ENCODE peak calls at places on chromosomes 1 and 21, in eight cellular contexts. O is GM12864, J is GM12865, G is prostate gland, D is fibroblast of mammary gland, B is heart left ventricle, K is adrenal gland, L is uterus. F is an unnamed sample.

GRCh38 chr1:113452921-113453770 is 62.8 kb downstream of the MAGI3 start:
- DNase-seq in G (peak; percentile 8), K (peak; percentile 10), J (peak; percentile 55), D (peak; percentile 71), O (peak; percentile 4), B (no peak), L (no peak), F (no peak)

GRCh38 chr1:183023601-183024351 is 556 bp downstream of the LAMC1 start:
- DNase-seq in K (peak; percentile 64), O (no peak), D (peak; percentile 46), J (peak; percentile 89), G (peak; percentile 86), B (peak; percentile 66), L (peak; percentile 63), F (peak; percentile 57)

GRCh38 chr21:31218830-31219608 is 125.0 kb downstream of the TIAM1 start:
- DNase-seq in J (no peak), L (peak; percentile 55), D (peak; percentile 93), O (no peak), K (no peak), G (peak; percentile 63), B (peak; percentile 16), F (peak; percentile 64)

GRCh38 chr1:218991089-218991488 is 182.6 kb upstream of the LYPLAL1 start:
- DNase-seq in O (no peak), L (no peak), B (no peak), K (no peak), J (no peak), G (no peak), D (no peak), F (no peak)

GRCh38 chr1:6498576-6499111 is 7.2 kb upstream of the PLEKHG5 start:
- DNase-seq in D (no peak), K (no peak), O (no peak), J (no peak), G (no peak), L (no peak), B (no peak), F (no peak)

GRCh38 chr1:27607239-27607804 is 3.4 kb upstream of the AHDC1 start:
- DNase-seq in G (no peak), D (no peak), L (no peak), O (no peak), B (no peak), J (no peak), K (no peak), F (no peak)

GRCh38 chr1:53548031-53548491 is 88.9 kb downstream of the DMRTB1 start:
- DNase-seq in B (no peak), J (no peak), K (no peak), L (peak; percentile 8), O (no peak), D (no peak), G (no peak), F (peak; percentile 15)

GRCh38 chr1:4603317-4604110 is 50.9 kb upstream of the AJAP1 start:
- DNase-seq in O (no peak), D (no peak), B (no peak), K (no peak), J (no peak), L (no peak), G (no peak), F (peak; percentile 49)

GRCh38 chr1:152125834-152126443 is 10.7 kb upstream of the TCHH start:
- DNase-seq in O (no peak), L (no peak), G (no peak), B (no peak), K (no peak), J (no peak), D (no peak), F (no peak)

GRCh38 chr1:184160236-184160635 is 108.7 kb downstream of the TSEN15 start:
- DNase-seq in K (no peak), G (no peak), J (peak; percentile 67), O (no peak), L (no peak), B (no peak), D (peak; percentile 88), F (no peak)

GRCh38 chr1:18008116-18008515 is 99.5 kb upstream of the IGSF21 start:
- DNase-seq in D (no peak), K (no peak), L (no peak), J (no peak), G (no peak), B (no peak), O (no peak), F (no peak)

GRCh38 chr1:59520759-59521442 is 224.0 kb downstream of the FGGY start:
- DNase-seq in O (no peak), D (peak; percentile 87), L (peak; percentile 71), J (no peak), B (peak; percentile 44), K (peak; percentile 76), G (no peak), F (peak; percentile 82)

GRCh38 chr1:13893456-13893855 is 193.5 kb downstream of the PRDM2 start:
- DNase-seq in D (no peak), K (no peak), B (no peak), L (no peak), J (no peak), O (no peak), G (no peak), F (no peak)

DNA sequence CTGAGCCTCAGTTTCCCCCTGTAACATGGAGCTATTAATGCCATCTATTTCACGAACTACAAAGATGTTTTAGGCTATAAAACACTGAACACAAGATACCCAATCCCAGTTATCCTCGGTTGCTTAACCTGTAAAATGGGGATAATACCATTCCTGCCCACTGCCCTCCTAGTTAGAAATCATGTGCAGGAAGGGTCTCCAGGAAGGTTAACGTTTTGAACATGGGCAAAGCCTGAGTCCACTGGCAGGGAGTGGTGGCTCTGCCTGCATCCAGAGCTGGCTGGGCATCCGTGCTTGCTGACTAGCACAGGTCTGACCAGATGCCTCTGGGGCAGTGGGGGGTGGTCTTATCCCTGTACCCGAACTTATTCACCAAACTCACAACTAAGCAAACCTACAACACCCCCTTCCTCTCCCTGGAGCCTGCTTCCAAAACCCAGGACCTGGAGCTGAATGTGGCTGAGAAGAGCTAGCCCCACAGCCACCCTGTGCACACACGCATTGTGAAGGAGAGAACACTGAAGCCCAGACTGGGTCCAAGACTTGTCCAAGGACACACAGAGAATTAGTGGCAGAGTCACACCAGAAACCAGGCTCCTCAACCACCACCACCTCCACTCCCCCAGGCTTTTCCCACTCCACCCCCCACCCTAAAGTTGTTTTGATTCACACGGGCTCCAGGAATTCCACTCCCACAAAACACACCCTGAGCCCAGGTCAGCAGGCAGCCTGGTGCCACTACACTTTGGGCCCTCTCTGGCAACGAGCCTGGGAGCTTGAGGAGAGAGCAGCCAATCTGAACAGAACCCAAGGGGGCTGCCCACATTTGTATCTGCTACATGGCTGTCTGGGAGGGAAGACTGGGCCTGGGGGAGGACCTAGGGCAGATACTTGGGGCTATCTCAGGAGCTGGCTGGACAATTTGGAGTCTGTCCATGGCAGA is 1.6 kb downstream of the E2F2 start:
- DNase-seq in J (peak; percentile 47), G (no peak), K (peak; percentile 6), O (no peak), D (no peak), L (no peak), B (no peak), F (no peak)
- H3K4me3 ChIP-seq in J (peak overlapping the region; percentile 84), G (no peak overlapping the region), K (no peak overlapping the region), O (peak overlapping the region; percentile 83), D (peak overlapping the region; percentile 57), L (no peak overlapping the region), B (no peak overlapping the region), F (no peak overlapping the region)

GRCh38 chr1:164587617-164588367 is 28.8 kb downstream of the PBX1 start:
- DNase-seq in J (no peak), B (no peak), O (no peak), D (no peak), K (no peak), L (no peak), G (no peak), F (no peak)

GRCh38 chr1:164589408-164589807 is 30.4 kb downstream of the PBX1 start:
- DNase-seq in J (no peak), O (no peak), G (no peak), B (no peak), L (no peak), D (no peak), K (no peak), F (no peak)

GRCh38 chr1:164590592-164590991 is 31.6 kb downstream of the PBX1 start:
- DNase-seq in B (no peak), G (no peak), L (no peak), K (no peak), J (no peak), O (no peak), D (no peak), F (no peak)

GRCh38 chr1:164589961-164590507 is 31.1 kb downstream of the PBX1 start:
- DNase-seq in K (no peak), G (no peak), B (no peak), J (no peak), O (no peak), D (no peak), L (no peak), F (no peak)

DNA sequence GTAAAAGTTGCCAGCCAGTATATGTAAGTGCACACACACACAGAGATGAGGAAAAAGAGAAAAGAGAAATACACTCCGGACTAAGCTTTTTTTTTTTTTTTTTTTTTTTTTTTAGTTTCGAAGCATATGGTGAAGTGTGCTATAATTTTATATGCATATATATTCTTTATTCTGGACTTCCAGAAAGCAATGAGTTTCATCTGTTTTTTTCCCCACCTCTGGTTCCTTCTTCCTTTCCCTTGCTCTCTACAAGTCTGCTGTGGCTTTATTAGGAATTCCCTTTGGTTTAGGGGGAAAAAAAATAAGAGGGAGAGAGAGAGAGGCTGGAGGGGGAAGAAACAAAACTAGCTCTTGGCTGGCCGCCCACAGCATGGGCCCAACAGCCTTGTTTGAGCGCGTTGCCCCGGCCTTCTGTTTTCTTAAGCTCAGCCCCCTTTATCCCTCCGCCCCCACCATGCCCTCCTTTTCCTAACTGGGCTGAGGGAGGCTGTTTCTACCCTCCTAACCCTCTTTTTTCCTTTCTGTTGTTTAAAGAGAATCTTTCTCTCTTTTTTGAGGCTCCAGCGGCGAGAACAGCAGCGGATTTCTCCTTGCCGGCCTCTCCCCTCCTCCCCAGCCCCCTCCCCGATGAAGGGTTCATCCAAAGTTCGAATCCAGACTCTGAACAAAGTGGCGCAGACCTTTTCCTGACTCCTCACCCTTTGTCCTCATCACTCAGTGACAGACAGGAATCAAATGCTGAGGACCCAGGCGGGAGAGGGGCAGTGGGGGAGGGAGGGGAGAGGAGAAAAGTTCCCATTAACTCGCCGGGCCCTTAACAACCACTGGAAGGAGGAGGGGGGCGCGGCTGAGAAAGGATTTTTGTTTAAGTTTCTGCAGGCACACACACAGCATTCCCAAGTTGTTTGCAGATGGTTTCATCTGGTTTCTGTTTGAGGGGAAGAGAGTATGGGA is 29.7 kb downstream of the PBX1 start:
- DNase-seq in D (peak; percentile 70), J (no peak), K (peak; percentile 63), O (no peak), L (peak; percentile 81), B (peak; percentile 77), G (no peak), F (peak; percentile 92)
- H3K4me3 ChIP-seq in D (peak overlapping the region; percentile 19), J (no peak overlapping the region), K (no peak overlapping the region), O (no peak overlapping the region), L (peak overlapping the region; percentile 34), B (peak overlapping the region; percentile 31), G (peak overlapping the region; percentile 18), F (peak overlapping the region; percentile 46)

GRCh38 chr1:186670279-186670964 is 9.8 kb downstream of the PTGS2 start:
- DNase-seq in L (no peak), J (no peak), G (no peak), D (no peak), K (no peak), O (no peak), B (no peak), F (no peak)
- H3K4me3 ChIP-seq in L (no peak overlapping the region), J (no peak overlapping the region), G (no peak overlapping the region), D (no peak overlapping the region), K (no peak overlapping the region), O (no peak overlapping the region), B (no peak overlapping the region), F (no peak overlapping the region)

DNA sequence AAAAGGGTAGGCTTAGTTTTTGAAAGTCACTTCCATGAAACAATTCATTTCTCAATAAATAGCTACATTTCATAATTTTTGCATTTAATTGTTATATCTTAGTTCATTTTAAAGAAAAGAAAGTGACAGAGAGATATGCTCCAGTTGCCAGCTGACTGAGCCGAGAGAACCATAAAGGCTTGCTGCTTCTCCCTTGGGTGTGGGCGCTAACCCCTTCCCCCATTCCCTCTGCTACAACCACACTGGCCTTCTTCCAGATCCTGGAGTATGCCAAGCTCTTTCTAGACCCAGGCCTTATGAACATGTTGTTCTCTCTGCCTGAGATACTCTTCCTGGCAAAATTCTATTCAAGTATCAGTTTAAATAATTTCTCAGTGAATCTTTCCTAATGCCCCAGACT is 12.3 kb downstream of the SORT1 start:
- DNase-seq in L (no peak), J (no peak), B (peak; percentile 59), D (no peak), G (no peak), O (no peak), K (peak; percentile 65), F (peak; percentile 78)
- H3K4me3 ChIP-seq in L (no peak overlapping the region), J (no peak overlapping the region), B (no peak overlapping the region), D (no peak overlapping the region), G (no peak overlapping the region), O (no peak overlapping the region), K (no peak overlapping the region), F (no peak overlapping the region)